ENCODE peak calls at places on chromosomes 7 and 10, in seven cellular contexts. One of them, this sample, is unnamed.

GRCh38 chr10:11476035-11476434 is 135.4 kb downstream of the USP6NL start:
- DNase-seq in body of pancreas: no peak
- DNase-seq in BE2C: no peak
- DNase-seq in neural crest cell: no peak
- DNase-seq in cardiac muscle cell: no peak
- DNase-seq in fibroblast of lung: peak
- DNase-seq in suprapubic skin: no peak
- DNase-seq in this sample: no peak

GRCh38 chr10:34544400-34544799 is 270.7 kb downstream of the PARD3 start:
- DNase-seq in BE2C: no peak
- DNase-seq in suprapubic skin: no peak
- DNase-seq in neural crest cell: no peak
- DNase-seq in fibroblast of lung: no peak
- DNase-seq in cardiac muscle cell: no peak
- DNase-seq in body of pancreas: no peak
- DNase-seq in this sample: no peak

GRCh38 chr10:42431095-42431494 is 207.3 kb downstream of the ZNF33B start:
- DNase-seq in neural crest cell: no peak
- DNase-seq in BE2C: no peak
- DNase-seq in fibroblast of lung: no peak
- DNase-seq in cardiac muscle cell: no peak
- DNase-seq in suprapubic skin: no peak
- DNase-seq in body of pancreas: no peak
- DNase-seq in this sample: no peak

GRCh38 chr7:31092606-31093005 is 40.5 kb downstream of the ADCYAP1R1 start:
- DNase-seq in cardiac muscle cell: no peak
- DNase-seq in fibroblast of lung: no peak
- DNase-seq in BE2C: no peak
- DNase-seq in suprapubic skin: no peak
- DNase-seq in body of pancreas: no peak
- DNase-seq in neural crest cell: no peak
- DNase-seq in this sample: no peak

GRCh38 chr7:110764852-110765251 is 326.1 kb upstream of the LRRN3 start:
- DNase-seq in fibroblast of lung: no peak
- DNase-seq in suprapubic skin: no peak
- DNase-seq in BE2C: no peak
- DNase-seq in cardiac muscle cell: no peak
- DNase-seq in neural crest cell: no peak
- DNase-seq in body of pancreas: no peak
- DNase-seq in this sample: no peak

GRCh38 chr10:36451391-36451790 is 674.0 kb upstream of the ANKRD30A start:
- DNase-seq in BE2C: no peak
- DNase-seq in body of pancreas: no peak
- DNase-seq in neural crest cell: no peak
- DNase-seq in suprapubic skin: no peak
- DNase-seq in cardiac muscle cell: no peak
- DNase-seq in fibroblast of lung: no peak
- DNase-seq in this sample: no peak

GRCh38 chr10:26221571-26221970 is 5.0 kb downstream of the GAD2 start:
- DNase-seq in suprapubic skin: no peak
- DNase-seq in cardiac muscle cell: no peak
- DNase-seq in body of pancreas: no peak
- DNase-seq in BE2C: no peak
- DNase-seq in neural crest cell: no peak
- DNase-seq in fibroblast of lung: no peak
- DNase-seq in this sample: no peak

GRCh38 chr10:8042864-8043568 is 11.5 kb upstream of the GATA3 start:
- DNase-seq in neural crest cell: no peak
- DNase-seq in cardiac muscle cell: no peak
- DNase-seq in BE2C: no peak
- DNase-seq in body of pancreas: no peak
- DNase-seq in fibroblast of lung: no peak
- DNase-seq in suprapubic skin: no peak
- DNase-seq in this sample: no peak

GRCh38 chr10:70567603-70568002 is 34.9 kb downstream of the PRF1 start:
- DNase-seq in cardiac muscle cell: no peak
- DNase-seq in suprapubic skin: no peak
- DNase-seq in neural crest cell: no peak
- DNase-seq in BE2C: no peak
- DNase-seq in fibroblast of lung: no peak
- DNase-seq in body of pancreas: no peak
- DNase-seq in this sample: no peak

GRCh38 chr10:43658227-43658626 is 9.5 kb upstream of the ZNF32 start:
- DNase-seq in cardiac muscle cell: no peak
- DNase-seq in neural crest cell: no peak
- DNase-seq in BE2C: no peak
- DNase-seq in fibroblast of lung: no peak
- DNase-seq in suprapubic skin: no peak
- DNase-seq in body of pancreas: no peak
- DNase-seq in this sample: no peak

GRCh38 chr7:36107926-36108631 is 45.0 kb upstream of the EEPD1 start:
- DNase-seq in body of pancreas: no peak
- DNase-seq in suprapubic skin: no peak
- DNase-seq in BE2C: no peak
- DNase-seq in neural crest cell: no peak
- DNase-seq in cardiac muscle cell: peak
- DNase-seq in fibroblast of lung: no peak
- DNase-seq in this sample: no peak

GRCh38 chr10:113711142-113711541 is 31.4 kb downstream of the CASP7 start:
- DNase-seq in neural crest cell: no peak
- DNase-seq in body of pancreas: no peak
- DNase-seq in suprapubic skin: no peak
- DNase-seq in BE2C: no peak
- DNase-seq in cardiac muscle cell: no peak
- DNase-seq in fibroblast of lung: no peak
- DNase-seq in this sample: no peak

GRCh38 chr10:17959870-17960269 is 8.2 kb downstream of the SLC39A12 start:
- DNase-seq in BE2C: no peak
- DNase-seq in cardiac muscle cell: no peak
- DNase-seq in neural crest cell: no peak
- DNase-seq in body of pancreas: no peak
- DNase-seq in fibroblast of lung: no peak
- DNase-seq in suprapubic skin: no peak
- DNase-seq in this sample: no peak

GRCh38 chr7:155262010-155262409 is 35.7 kb upstream of the INSIG1 start:
- DNase-seq in suprapubic skin: no peak
- DNase-seq in fibroblast of lung: no peak
- DNase-seq in body of pancreas: no peak
- DNase-seq in cardiac muscle cell: no peak
- DNase-seq in BE2C: no peak
- DNase-seq in neural crest cell: no peak
- DNase-seq in this sample: no peak

GRCh38 chr10:120336910-120337540 is 120.0 kb upstream of the PLPP4 start:
- DNase-seq in suprapubic skin: no peak
- DNase-seq in body of pancreas: peak
- DNase-seq in cardiac muscle cell: peak
- DNase-seq in fibroblast of lung: peak
- DNase-seq in neural crest cell: peak
- DNase-seq in BE2C: peak
- DNase-seq in this sample: peak

GRCh38 chr10:102135956-102136526 is 3.2 kb downstream of the PPRC1 start:
- DNase-seq in neural crest cell: no peak
- DNase-seq in body of pancreas: no peak
- DNase-seq in fibroblast of lung: no peak
- DNase-seq in BE2C: no peak
- DNase-seq in suprapubic skin: no peak
- DNase-seq in cardiac muscle cell: no peak
- DNase-seq in this sample: no peak

GRCh38 chr7:139358541-139359365 is 941 bp upstream of the LUC7L2 start:
- DNase-seq in suprapubic skin: no peak
- DNase-seq in body of pancreas: no peak
- DNase-seq in neural crest cell: no peak
- DNase-seq in cardiac muscle cell: peak
- DNase-seq in BE2C: no peak
- DNase-seq in fibroblast of lung: peak
- DNase-seq in this sample: peak

GRCh38 chr7:106270122-106270977 is 14.4 kb downstream of the NAMPT start:
- DNase-seq in neural crest cell: no peak
- DNase-seq in fibroblast of lung: no peak
- DNase-seq in BE2C: no peak
- DNase-seq in suprapubic skin: no peak
- DNase-seq in cardiac muscle cell: no peak
- DNase-seq in body of pancreas: no peak
- DNase-seq in this sample: no peak

GRCh38 chr7:106262268-106262881 is 22.4 kb downstream of the NAMPT start:
- DNase-seq in fibroblast of lung: no peak
- DNase-seq in cardiac muscle cell: no peak
- DNase-seq in neural crest cell: no peak
- DNase-seq in suprapubic skin: no peak
- DNase-seq in body of pancreas: no peak
- DNase-seq in BE2C: no peak
- DNase-seq in this sample: no peak

GRCh38 chr7:106269263-106269961 is 15.4 kb downstream of the NAMPT start:
- DNase-seq in BE2C: no peak
- DNase-seq in cardiac muscle cell: no peak
- DNase-seq in neural crest cell: no peak
- DNase-seq in body of pancreas: no peak
- DNase-seq in suprapubic skin: no peak
- DNase-seq in fibroblast of lung: no peak
- DNase-seq in this sample: no peak

GRCh38 chr7:106260136-106260561 is 24.6 kb downstream of the NAMPT start:
- DNase-seq in BE2C: no peak
- DNase-seq in cardiac muscle cell: no peak
- DNase-seq in neural crest cell: no peak
- DNase-seq in suprapubic skin: no peak
- DNase-seq in body of pancreas: no peak
- DNase-seq in fibroblast of lung: peak
- DNase-seq in this sample: no peak

DNA sequence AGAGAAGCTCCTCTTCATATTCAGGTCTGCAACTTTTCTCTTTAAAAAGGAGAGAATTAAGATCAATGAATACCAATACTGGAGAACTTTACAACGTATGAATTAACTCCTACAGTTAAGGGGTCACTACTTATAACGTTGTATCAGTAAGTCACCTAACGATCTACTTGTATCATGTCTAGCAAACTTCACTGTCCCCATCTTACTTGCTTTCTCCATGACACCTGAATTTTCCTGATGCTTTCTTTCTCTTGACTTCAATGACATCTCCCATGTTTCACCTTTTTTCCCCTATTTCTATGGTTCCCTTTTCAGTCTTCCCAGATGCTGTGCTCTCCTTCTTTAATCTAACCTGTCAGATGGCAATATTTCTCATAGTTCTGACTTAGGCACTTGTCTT is 19.6 kb downstream of the NAMPT start:
- DNase-seq in neural crest cell: no peak
- DNase-seq in suprapubic skin: no peak
- DNase-seq in fibroblast of lung: no peak
- DNase-seq in cardiac muscle cell: no peak
- DNase-seq in body of pancreas: no peak
- DNase-seq in BE2C: no peak
- DNase-seq in this sample: no peak
- TF ChIP-seq CTCF in neural crest cell: no peak
- TF ChIP-seq CTCF in suprapubic skin: no peak
- TF ChIP-seq CTCF in fibroblast of lung: no peak
- TF ChIP-seq CTCF in cardiac muscle cell: no peak
- TF ChIP-seq CTCF in body of pancreas: no peak
- TF ChIP-seq CTCF in BE2C: no peak
- TF ChIP-seq CTCF in this sample: no peak

DNA sequence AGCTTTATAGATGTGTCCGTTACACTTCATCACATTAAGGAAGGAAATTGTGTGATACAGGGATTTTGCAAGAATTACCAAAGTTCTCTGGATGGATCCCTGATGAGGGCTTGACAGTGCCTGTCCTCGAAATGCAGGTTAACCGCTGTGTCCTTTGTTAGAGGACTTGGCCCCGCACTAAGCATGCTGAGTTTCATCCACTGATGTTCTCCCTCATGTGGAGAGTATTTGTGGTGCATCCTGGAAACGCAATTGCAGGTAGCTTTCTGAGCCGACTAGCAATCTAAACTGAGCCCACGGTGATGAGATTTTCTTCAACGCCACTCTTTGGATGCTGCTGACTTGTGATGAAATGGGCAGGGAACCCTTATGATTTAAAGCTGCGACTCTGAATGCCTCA is 71.9 kb upstream of the STK17A start:
- DNase-seq in cardiac muscle cell: no peak
- DNase-seq in neural crest cell: no peak
- DNase-seq in body of pancreas: no peak
- DNase-seq in BE2C: no peak
- DNase-seq in fibroblast of lung: no peak
- DNase-seq in suprapubic skin: no peak
- DNase-seq in this sample: no peak
- TF ChIP-seq CTCF in cardiac muscle cell: no peak
- TF ChIP-seq CTCF in neural crest cell: peak
- TF ChIP-seq CTCF in body of pancreas: no peak
- TF ChIP-seq CTCF in BE2C: no peak
- TF ChIP-seq CTCF in fibroblast of lung: no peak
- TF ChIP-seq CTCF in suprapubic skin: no peak
- TF ChIP-seq CTCF in this sample: no peak

DNA sequence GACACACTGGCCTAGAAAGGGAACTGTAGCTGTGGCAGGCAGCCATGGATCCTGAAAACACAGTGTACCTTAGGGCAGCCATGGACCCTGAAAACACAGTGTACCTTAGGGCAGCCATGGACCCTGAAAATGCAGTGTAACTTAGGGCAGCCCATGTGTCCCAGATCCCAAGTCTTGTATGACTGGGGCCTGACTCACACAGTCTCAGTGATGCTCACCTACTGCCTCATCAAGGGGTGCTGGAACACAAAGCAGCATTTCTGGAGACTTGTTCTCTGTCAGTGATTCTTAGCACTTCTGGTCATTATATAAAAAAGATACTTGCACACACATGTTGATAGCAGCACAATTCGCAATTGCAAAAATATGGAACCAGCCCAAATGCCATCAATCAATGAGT is 70.2 kb upstream of the LAMB4 start:
- DNase-seq in suprapubic skin: no peak
- DNase-seq in fibroblast of lung: peak
- DNase-seq in body of pancreas: no peak
- DNase-seq in neural crest cell: no peak
- DNase-seq in cardiac muscle cell: no peak
- DNase-seq in BE2C: no peak
- DNase-seq in this sample: no peak
- TF ChIP-seq CTCF in suprapubic skin: no peak
- TF ChIP-seq CTCF in fibroblast of lung: no peak
- TF ChIP-seq CTCF in body of pancreas: no peak
- TF ChIP-seq CTCF in neural crest cell: no peak
- TF ChIP-seq CTCF in cardiac muscle cell: no peak
- TF ChIP-seq CTCF in BE2C: no peak
- TF ChIP-seq CTCF in this sample: no peak

GRCh38 chr10:14247650-14248258 is 83.0 kb downstream of the FRMD4A start:
- DNase-seq in BE2C: no peak
- DNase-seq in cardiac muscle cell: peak
- DNase-seq in suprapubic skin: no peak
- DNase-seq in fibroblast of lung: peak
- DNase-seq in body of pancreas: peak
- DNase-seq in neural crest cell: no peak
- DNase-seq in this sample: no peak

GRCh38 chr10:14244801-14245211 is 85.9 kb downstream of the FRMD4A start:
- DNase-seq in suprapubic skin: no peak
- DNase-seq in neural crest cell: no peak
- DNase-seq in cardiac muscle cell: peak
- DNase-seq in BE2C: no peak
- DNase-seq in fibroblast of lung: peak
- DNase-seq in body of pancreas: no peak
- DNase-seq in this sample: no peak

GRCh38 chr10:14240253-14241189 is 90.2 kb downstream of the FRMD4A start:
- DNase-seq in body of pancreas: no peak
- DNase-seq in fibroblast of lung: peak
- DNase-seq in cardiac muscle cell: peak
- DNase-seq in BE2C: no peak
- DNase-seq in suprapubic skin: no peak
- DNase-seq in neural crest cell: no peak
- DNase-seq in this sample: no peak

GRCh38 chr10:14241196-14241595 is 89.5 kb downstream of the FRMD4A start:
- DNase-seq in BE2C: no peak
- DNase-seq in cardiac muscle cell: no peak
- DNase-seq in fibroblast of lung: no peak
- DNase-seq in suprapubic skin: no peak
- DNase-seq in neural crest cell: no peak
- DNase-seq in body of pancreas: no peak
- DNase-seq in this sample: no peak

GRCh38 chr10:14244147-14244546 is 86.6 kb downstream of the FRMD4A start:
- DNase-seq in suprapubic skin: no peak
- DNase-seq in BE2C: no peak
- DNase-seq in fibroblast of lung: peak
- DNase-seq in body of pancreas: no peak
- DNase-seq in cardiac muscle cell: peak
- DNase-seq in neural crest cell: no peak
- DNase-seq in this sample: no peak
- TF ChIP-seq CTCF in suprapubic skin: no peak
- TF ChIP-seq CTCF in BE2C: no peak
- TF ChIP-seq CTCF in fibroblast of lung: peak
- TF ChIP-seq CTCF in body of pancreas: no peak
- TF ChIP-seq CTCF in cardiac muscle cell: peak
- TF ChIP-seq CTCF in neural crest cell: peak
- TF ChIP-seq CTCF in this sample: no peak

This sample was measured in activated CD8-positive, alpha-beta T cell treated with anti-CD3 and anti-CD28 coated beads for 36 hours.